ENCODE peak calls at places on chromosomes 13 and 19, in four cellular contexts. One of them, this sample, is unnamed.

GRCh38 chr19:33559996-33560395 is 38.4 kb upstream of the PEPD start:
- DNase-seq in IMR-90: no peak
- DNase-seq in MV-4-11: no peak
- DNase-seq in activated T-helper 1 cell treated with anti-CD3 and anti-CD28 coated beads, Interleukin-12 subunit alpha, Interleukin-12 subunit beta, Interleukin-2, Interleukin-4 antibody, amounts not matched to agents 30 ng/mL and 10 ng/mL and 1 ng/mL, durations not matched to agents 14 hours and 24 hours and 36 hours: no peak
- DNase-seq in this sample: no peak

GRCh38 chr13:39415003-39415402 is 188.0 kb downstream of the LHFPL6 start:
- DNase-seq in IMR-90: no peak
- DNase-seq in activated T-helper 1 cell treated with anti-CD3 and anti-CD28 coated beads, Interleukin-12 subunit alpha, Interleukin-12 subunit beta, Interleukin-2, Interleukin-4 antibody, amounts not matched to agents 30 ng/mL and 10 ng/mL and 1 ng/mL, durations not matched to agents 14 hours and 24 hours and 36 hours: no peak
- DNase-seq in MV-4-11: no peak
- DNase-seq in this sample: no peak

GRCh38 chr19:40433391-40434216 is 7.8 kb upstream of the SERTAD1 start:
- DNase-seq in activated T-helper 1 cell treated with anti-CD3 and anti-CD28 coated beads, Interleukin-12 subunit alpha, Interleukin-12 subunit beta, Interleukin-2, Interleukin-4 antibody, amounts not matched to agents 30 ng/mL and 10 ng/mL and 1 ng/mL, durations not matched to agents 14 hours and 24 hours and 36 hours: peak
- DNase-seq in IMR-90: peak
- DNase-seq in MV-4-11: peak
- DNase-seq in this sample: no peak

GRCh38 chr13:45412274-45413049 is 5.7 kb downstream of the SLC25A30 start:
- DNase-seq in activated T-helper 1 cell treated with anti-CD3 and anti-CD28 coated beads, Interleukin-12 subunit alpha, Interleukin-12 subunit beta, Interleukin-2, Interleukin-4 antibody, amounts not matched to agents 30 ng/mL and 10 ng/mL and 1 ng/mL, durations not matched to agents 14 hours and 24 hours and 36 hours: no peak
- DNase-seq in MV-4-11: peak
- DNase-seq in IMR-90: peak
- DNase-seq in this sample: no peak

GRCh38 chr13:32587014-32587773 is 942 bp downstream of the PDS5B start:
- DNase-seq in IMR-90: peak
- DNase-seq in activated T-helper 1 cell treated with anti-CD3 and anti-CD28 coated beads, Interleukin-12 subunit alpha, Interleukin-12 subunit beta, Interleukin-2, Interleukin-4 antibody, amounts not matched to agents 30 ng/mL and 10 ng/mL and 1 ng/mL, durations not matched to agents 14 hours and 24 hours and 36 hours: peak
- DNase-seq in MV-4-11: peak
- DNase-seq in this sample: peak

GRCh38 chr13:109584844-109585361 is 201.5 kb downstream of the IRS2 start:
- DNase-seq in activated T-helper 1 cell treated with anti-CD3 and anti-CD28 coated beads, Interleukin-12 subunit alpha, Interleukin-12 subunit beta, Interleukin-2, Interleukin-4 antibody, amounts not matched to agents 30 ng/mL and 10 ng/mL and 1 ng/mL, durations not matched to agents 14 hours and 24 hours and 36 hours: no peak
- DNase-seq in IMR-90: no peak
- DNase-seq in MV-4-11: no peak
- DNase-seq in this sample: no peak

GRCh38 chr19:47601180-47601904 is 7.6 kb upstream of the BICRA start:
- DNase-seq in IMR-90: no peak
- DNase-seq in activated T-helper 1 cell treated with anti-CD3 and anti-CD28 coated beads, Interleukin-12 subunit alpha, Interleukin-12 subunit beta, Interleukin-2, Interleukin-4 antibody, amounts not matched to agents 30 ng/mL and 10 ng/mL and 1 ng/mL, durations not matched to agents 14 hours and 24 hours and 36 hours: no peak
- DNase-seq in MV-4-11: no peak
- DNase-seq in this sample: no peak

GRCh38 chr13:111241862-111242261 is 78.6 kb upstream of the TEX29 start:
- DNase-seq in MV-4-11: no peak
- DNase-seq in activated T-helper 1 cell treated with anti-CD3 and anti-CD28 coated beads, Interleukin-12 subunit alpha, Interleukin-12 subunit beta, Interleukin-2, Interleukin-4 antibody, amounts not matched to agents 30 ng/mL and 10 ng/mL and 1 ng/mL, durations not matched to agents 14 hours and 24 hours and 36 hours: no peak
- DNase-seq in IMR-90: no peak
- DNase-seq in this sample: no peak

GRCh38 chr13:113369881-113370280 is 6.0 kb upstream of the GRTP1 start:
- DNase-seq in MV-4-11: no peak
- DNase-seq in IMR-90: no peak
- DNase-seq in activated T-helper 1 cell treated with anti-CD3 and anti-CD28 coated beads, Interleukin-12 subunit alpha, Interleukin-12 subunit beta, Interleukin-2, Interleukin-4 antibody, amounts not matched to agents 30 ng/mL and 10 ng/mL and 1 ng/mL, durations not matched to agents 14 hours and 24 hours and 36 hours: no peak
- DNase-seq in this sample: no peak

GRCh38 chr19:2461751-2462634 is 5.2 kb upstream of the LMNB2 start:
- DNase-seq in MV-4-11: peak
- DNase-seq in IMR-90: peak
- DNase-seq in activated T-helper 1 cell treated with anti-CD3 and anti-CD28 coated beads, Interleukin-12 subunit alpha, Interleukin-12 subunit beta, Interleukin-2, Interleukin-4 antibody, amounts not matched to agents 30 ng/mL and 10 ng/mL and 1 ng/mL, durations not matched to agents 14 hours and 24 hours and 36 hours: peak
- DNase-seq in this sample: no peak

GRCh38 chr13:34899888-34900287 is 42.2 kb upstream of the NBEA start:
- DNase-seq in activated T-helper 1 cell treated with anti-CD3 and anti-CD28 coated beads, Interleukin-12 subunit alpha, Interleukin-12 subunit beta, Interleukin-2, Interleukin-4 antibody, amounts not matched to agents 30 ng/mL and 10 ng/mL and 1 ng/mL, durations not matched to agents 14 hours and 24 hours and 36 hours: no peak
- DNase-seq in MV-4-11: no peak
- DNase-seq in IMR-90: no peak
- DNase-seq in this sample: no peak

GRCh38 chr19:269241-269640 is 22.0 kb downstream of the PLPP2 start:
- DNase-seq in IMR-90: no peak
- DNase-seq in MV-4-11: no peak
- DNase-seq in activated T-helper 1 cell treated with anti-CD3 and anti-CD28 coated beads, Interleukin-12 subunit alpha, Interleukin-12 subunit beta, Interleukin-2, Interleukin-4 antibody, amounts not matched to agents 30 ng/mL and 10 ng/mL and 1 ng/mL, durations not matched to agents 14 hours and 24 hours and 36 hours: no peak
- DNase-seq in this sample: no peak

GRCh38 chr13:41651413-41652068 is 194.2 kb downstream of the RGCC start:
- DNase-seq in IMR-90: no peak
- DNase-seq in activated T-helper 1 cell treated with anti-CD3 and anti-CD28 coated beads, Interleukin-12 subunit alpha, Interleukin-12 subunit beta, Interleukin-2, Interleukin-4 antibody, amounts not matched to agents 30 ng/mL and 10 ng/mL and 1 ng/mL, durations not matched to agents 14 hours and 24 hours and 36 hours: no peak
- DNase-seq in MV-4-11: no peak
- DNase-seq in this sample: no peak

GRCh38 chr19:15623711-15624318 is 8.8 kb downstream of the CYP4F8 start:
- DNase-seq in MV-4-11: peak
- DNase-seq in IMR-90: no peak
- DNase-seq in activated T-helper 1 cell treated with anti-CD3 and anti-CD28 coated beads, Interleukin-12 subunit alpha, Interleukin-12 subunit beta, Interleukin-2, Interleukin-4 antibody, amounts not matched to agents 30 ng/mL and 10 ng/mL and 1 ng/mL, durations not matched to agents 14 hours and 24 hours and 36 hours: no peak
- DNase-seq in this sample: no peak

GRCh38 chr13:100269837-100270236 is 180.9 kb downstream of the PCCA start:
- DNase-seq in MV-4-11: peak
- DNase-seq in IMR-90: peak
- DNase-seq in activated T-helper 1 cell treated with anti-CD3 and anti-CD28 coated beads, Interleukin-12 subunit alpha, Interleukin-12 subunit beta, Interleukin-2, Interleukin-4 antibody, amounts not matched to agents 30 ng/mL and 10 ng/mL and 1 ng/mL, durations not matched to agents 14 hours and 24 hours and 36 hours: no peak
- DNase-seq in this sample: no peak

GRCh38 chr19:46731007-46731501 is 14.1 kb upstream of the PRKD2 start:
- DNase-seq in MV-4-11: peak
- DNase-seq in activated T-helper 1 cell treated with anti-CD3 and anti-CD28 coated beads, Interleukin-12 subunit alpha, Interleukin-12 subunit beta, Interleukin-2, Interleukin-4 antibody, amounts not matched to agents 30 ng/mL and 10 ng/mL and 1 ng/mL, durations not matched to agents 14 hours and 24 hours and 36 hours: no peak
- DNase-seq in IMR-90: peak
- DNase-seq in this sample: no peak

GRCh38 chr13:79226938-79227337 is 179.1 kb downstream of the RBM26 start:
- DNase-seq in activated T-helper 1 cell treated with anti-CD3 and anti-CD28 coated beads, Interleukin-12 subunit alpha, Interleukin-12 subunit beta, Interleukin-2, Interleukin-4 antibody, amounts not matched to agents 30 ng/mL and 10 ng/mL and 1 ng/mL, durations not matched to agents 14 hours and 24 hours and 36 hours: no peak
- DNase-seq in MV-4-11: no peak
- DNase-seq in IMR-90: no peak
- DNase-seq in this sample: no peak

GRCh38 chr13:23748591-23748990 is 140.6 kb downstream of the MIPEP start:
- DNase-seq in activated T-helper 1 cell treated with anti-CD3 and anti-CD28 coated beads, Interleukin-12 subunit alpha, Interleukin-12 subunit beta, Interleukin-2, Interleukin-4 antibody, amounts not matched to agents 30 ng/mL and 10 ng/mL and 1 ng/mL, durations not matched to agents 14 hours and 24 hours and 36 hours: no peak
- DNase-seq in MV-4-11: no peak
- DNase-seq in IMR-90: no peak
- DNase-seq in this sample: no peak

GRCh38 chr19:19137556-19138109 is 645 bp downstream of the TMEM161A start:
- DNase-seq in activated T-helper 1 cell treated with anti-CD3 and anti-CD28 coated beads, Interleukin-12 subunit alpha, Interleukin-12 subunit beta, Interleukin-2, Interleukin-4 antibody, amounts not matched to agents 30 ng/mL and 10 ng/mL and 1 ng/mL, durations not matched to agents 14 hours and 24 hours and 36 hours: no peak
- DNase-seq in MV-4-11: no peak
- DNase-seq in IMR-90: no peak
- DNase-seq in this sample: no peak

GRCh38 chr19:11044436-11044835 is 44.8 kb upstream of the LDLR start:
- DNase-seq in activated T-helper 1 cell treated with anti-CD3 and anti-CD28 coated beads, Interleukin-12 subunit alpha, Interleukin-12 subunit beta, Interleukin-2, Interleukin-4 antibody, amounts not matched to agents 30 ng/mL and 10 ng/mL and 1 ng/mL, durations not matched to agents 14 hours and 24 hours and 36 hours: no peak
- DNase-seq in IMR-90: no peak
- DNase-seq in MV-4-11: no peak
- DNase-seq in this sample: no peak

GRCh38 chr19:55005684-55006488 is 32.2 kb downstream of the GP6 start:
- DNase-seq in activated T-helper 1 cell treated with anti-CD3 and anti-CD28 coated beads, Interleukin-12 subunit alpha, Interleukin-12 subunit beta, Interleukin-2, Interleukin-4 antibody, amounts not matched to agents 30 ng/mL and 10 ng/mL and 1 ng/mL, durations not matched to agents 14 hours and 24 hours and 36 hours: peak
- DNase-seq in MV-4-11: peak
- DNase-seq in IMR-90: no peak
- DNase-seq in this sample: peak

GRCh38 chr13:43273362-43273761 is 250.0 kb downstream of the DNAJC15 start:
- DNase-seq in IMR-90: peak
- DNase-seq in MV-4-11: no peak
- DNase-seq in activated T-helper 1 cell treated with anti-CD3 and anti-CD28 coated beads, Interleukin-12 subunit alpha, Interleukin-12 subunit beta, Interleukin-2, Interleukin-4 antibody, amounts not matched to agents 30 ng/mL and 10 ng/mL and 1 ng/mL, durations not matched to agents 14 hours and 24 hours and 36 hours: no peak
- DNase-seq in this sample: no peak

GRCh38 chr13:29434217-29434940 is 161.1 kb downstream of the SLC7A1 start:
- DNase-seq in IMR-90: no peak
- DNase-seq in activated T-helper 1 cell treated with anti-CD3 and anti-CD28 coated beads, Interleukin-12 subunit alpha, Interleukin-12 subunit beta, Interleukin-2, Interleukin-4 antibody, amounts not matched to agents 30 ng/mL and 10 ng/mL and 1 ng/mL, durations not matched to agents 14 hours and 24 hours and 36 hours: no peak
- DNase-seq in MV-4-11: peak
- DNase-seq in this sample: no peak

GRCh38 chr19:38337360-38337653 is 1.7 kb downstream of the CATSPERG start:
- DNase-seq in activated T-helper 1 cell treated with anti-CD3 and anti-CD28 coated beads, Interleukin-12 subunit alpha, Interleukin-12 subunit beta, Interleukin-2, Interleukin-4 antibody, amounts not matched to agents 30 ng/mL and 10 ng/mL and 1 ng/mL, durations not matched to agents 14 hours and 24 hours and 36 hours: no peak
- DNase-seq in IMR-90: no peak
- DNase-seq in MV-4-11: no peak
- DNase-seq in this sample: no peak

GRCh38 chr19:45439569-45440258 is 16.0 kb upstream of the ERCC1 start:
- DNase-seq in IMR-90: peak
- DNase-seq in activated T-helper 1 cell treated with anti-CD3 and anti-CD28 coated beads, Interleukin-12 subunit alpha, Interleukin-12 subunit beta, Interleukin-2, Interleukin-4 antibody, amounts not matched to agents 30 ng/mL and 10 ng/mL and 1 ng/mL, durations not matched to agents 14 hours and 24 hours and 36 hours: peak
- DNase-seq in MV-4-11: peak
- DNase-seq in this sample: peak

GRCh38 chr13:30763786-30764440 is 28.6 kb downstream of the ALOX5AP start:
- DNase-seq in MV-4-11: no peak
- DNase-seq in activated T-helper 1 cell treated with anti-CD3 and anti-CD28 coated beads, Interleukin-12 subunit alpha, Interleukin-12 subunit beta, Interleukin-2, Interleukin-4 antibody, amounts not matched to agents 30 ng/mL and 10 ng/mL and 1 ng/mL, durations not matched to agents 14 hours and 24 hours and 36 hours: no peak
- DNase-seq in IMR-90: peak
- DNase-seq in this sample: no peak

GRCh38 chr13:93318538-93318937 is 91.9 kb downstream of the GPC6 start:
- DNase-seq in MV-4-11: peak
- DNase-seq in IMR-90: peak
- DNase-seq in activated T-helper 1 cell treated with anti-CD3 and anti-CD28 coated beads, Interleukin-12 subunit alpha, Interleukin-12 subunit beta, Interleukin-2, Interleukin-4 antibody, amounts not matched to agents 30 ng/mL and 10 ng/mL and 1 ng/mL, durations not matched to agents 14 hours and 24 hours and 36 hours: no peak
- DNase-seq in this sample: no peak